ENCODE peak calls at places on chromosomes 2 and 18, in eight cellular contexts. B, K, U, C, J, H, G and F are unnamed samples.

GRCh38 chr2:240322991-240323390 is 112.5 kb upstream of the GPC1 start:
- DNase-seq in B (no peak), K (no peak), U (no peak), C (no peak), J (no peak), H (no peak), G (no peak), F (no peak)

GRCh38 chr2:29425866-29426265 is 310.7 kb downstream of the CLIP4 start:
- DNase-seq in B (no peak), K (no peak), U (no peak), C (no peak), J (no peak), H (no peak), G (no peak), F (no peak)

GRCh38 chr2:64876137-64876647 is 113.0 kb upstream of the SLC1A4 start:
- DNase-seq in B (peak; percentile 90), K (peak; percentile 50), U (peak; percentile 62), C (no peak), J (peak; percentile 44), H (peak; percentile 70), G (no peak), F (peak; percentile 66)

GRCh38 chr2:172285010-172285621 is 142.3 kb upstream of the ITGA6 start:
- DNase-seq in B (peak; percentile 59), K (peak; percentile 62), U (no peak), C (no peak), J (no peak), H (peak; percentile 75), G (no peak), F (no peak)

GRCh38 chr2:218371987-218372358 is 10.1 kb upstream of the SLC11A1 start:
- DNase-seq in B (no peak), K (no peak), U (no peak), C (no peak), J (no peak), H (no peak), G (no peak), F (no peak)

GRCh38 chr2:55010915-55011314 is 39.3 kb downstream of the RTN4 start:
- DNase-seq in B (peak; percentile 42), K (no peak), U (no peak), C (no peak), J (peak; percentile 30), H (no peak), G (no peak), F (no peak)

GRCh38 chr2:15259356-15259756 is 301.8 kb downstream of the NBAS start:
- DNase-seq in B (no peak), K (no peak), U (no peak), C (no peak), J (no peak), H (no peak), G (no peak), F (no peak)

GRCh38 chr18:30376515-30376914 is 666.0 kb downstream of the DSC3 start:
- DNase-seq in B (no peak), K (no peak), U (no peak), C (no peak), J (peak; percentile 5), H (peak; percentile 33), G (no peak), F (no peak)

GRCh38 chr2:134362152-134362653 is 108.3 kb downstream of the MGAT5 start:
- DNase-seq in B (no peak), K (no peak), U (no peak), C (no peak), J (no peak), H (no peak), G (no peak), F (no peak)